ENCODE peak calls at places on chromosomes 5 and 9, in eight cellular contexts. One of them, this sample, is unnamed.
A peak's percentile ranks its signal among the peaks of the same experiment; 100 is the strongest.

GRCh38 chr5:6714221-6715041 is 1.2 kb downstream of the TENT4A start:
- DNase-seq in keratinocyte: no peak
- DNase-seq in GM23248: peak; percentile 69
- DNase-seq in SK-N-SH: peak; percentile 78
- DNase-seq in fibroblast of lung: peak; percentile 13
- DNase-seq in H9: no peak
- DNase-seq in MM.1S: peak; percentile 35
- DNase-seq in PC-9: no peak
- DNase-seq in this sample: peak; percentile 61

GRCh38 chr9:105438136-105438839 is 9.5 kb upstream of the FSD1L start:
- DNase-seq in keratinocyte: no peak
- DNase-seq in GM23248: peak; percentile 73
- DNase-seq in SK-N-SH: no peak
- DNase-seq in fibroblast of lung: peak; percentile 93
- DNase-seq in H9: no peak
- DNase-seq in MM.1S: no peak
- DNase-seq in PC-9: no peak
- DNase-seq in this sample: no peak

GRCh38 chr9:18849910-18850677 is 182.9 kb downstream of the SAXO1 start:
- DNase-seq in keratinocyte: no peak
- DNase-seq in GM23248: no peak
- DNase-seq in SK-N-SH: peak; percentile 42
- DNase-seq in fibroblast of lung: no peak
- DNase-seq in H9: no peak
- DNase-seq in MM.1S: no peak
- DNase-seq in PC-9: no peak
- DNase-seq in this sample: no peak

GRCh38 chr5:149677721-149678120 is 52.4 kb upstream of the PPARGC1B start:
- DNase-seq in keratinocyte: no peak
- DNase-seq in GM23248: no peak
- DNase-seq in SK-N-SH: no peak
- DNase-seq in fibroblast of lung: no peak
- DNase-seq in H9: no peak
- DNase-seq in MM.1S: no peak
- DNase-seq in PC-9: no peak
- DNase-seq in this sample: no peak

GRCh38 chr5:107293551-107293950 is 377.2 kb downstream of the EFNA5 start:
- DNase-seq in keratinocyte: no peak
- DNase-seq in GM23248: no peak
- DNase-seq in SK-N-SH: no peak
- DNase-seq in fibroblast of lung: peak; percentile 20
- DNase-seq in H9: no peak
- DNase-seq in MM.1S: no peak
- DNase-seq in PC-9: no peak
- DNase-seq in this sample: no peak

GRCh38 chr5:42974546-42974945 is 65.6 kb downstream of the ANXA2R start:
- DNase-seq in keratinocyte: no peak
- DNase-seq in GM23248: no peak
- DNase-seq in SK-N-SH: no peak
- DNase-seq in fibroblast of lung: peak; percentile 90
- DNase-seq in H9: no peak
- DNase-seq in MM.1S: no peak
- DNase-seq in PC-9: peak; percentile 60
- DNase-seq in this sample: no peak

GRCh38 chr5:120532835-120533234 is 68.7 kb downstream of the PRR16 start:
- DNase-seq in keratinocyte: no peak
- DNase-seq in GM23248: no peak
- DNase-seq in SK-N-SH: peak; percentile 25
- DNase-seq in fibroblast of lung: no peak
- DNase-seq in H9: peak; percentile 66
- DNase-seq in MM.1S: no peak
- DNase-seq in PC-9: no peak
- DNase-seq in this sample: no peak

GRCh38 chr9:130527651-130528310 is 51.6 kb upstream of the FUBP3 start:
- DNase-seq in keratinocyte: no peak
- DNase-seq in GM23248: no peak
- DNase-seq in SK-N-SH: peak; percentile 14
- DNase-seq in fibroblast of lung: no peak
- DNase-seq in H9: no peak
- DNase-seq in MM.1S: no peak
- DNase-seq in PC-9: no peak
- DNase-seq in this sample: no peak

GRCh38 chr5:43008369-43009158 is 31.6 kb downstream of the ANXA2R start:
- DNase-seq in keratinocyte: no peak
- DNase-seq in GM23248: peak; percentile 88
- DNase-seq in SK-N-SH: peak; percentile 73
- DNase-seq in fibroblast of lung: peak; percentile 93
- DNase-seq in H9: peak; percentile 90
- DNase-seq in MM.1S: peak; percentile 96
- DNase-seq in PC-9: peak; percentile 94
- DNase-seq in this sample: peak; percentile 95

GRCh38 chr5:56269216-56269927 is 36.2 kb upstream of the ANKRD55 start:
- DNase-seq in keratinocyte: no peak
- DNase-seq in GM23248: peak; percentile 83
- DNase-seq in SK-N-SH: peak; percentile 49
- DNase-seq in fibroblast of lung: peak; percentile 37
- DNase-seq in H9: peak; percentile 37
- DNase-seq in MM.1S: peak; percentile 73
- DNase-seq in PC-9: peak; percentile 60
- DNase-seq in this sample: peak; percentile 74

GRCh38 chr5:88660947-88661869 is 221.8 kb downstream of the MEF2C start:
- DNase-seq in keratinocyte: no peak
- DNase-seq in GM23248: peak; percentile 83
- DNase-seq in SK-N-SH: peak; percentile 98
- DNase-seq in fibroblast of lung: peak; percentile 99
- DNase-seq in H9: peak; percentile 99
- DNase-seq in MM.1S: peak; percentile 96
- DNase-seq in PC-9: peak; percentile 84
- DNase-seq in this sample: peak; percentile 95

GRCh38 chr5:26339576-26339975 is 698.8 kb downstream of the CDH9 start:
- DNase-seq in keratinocyte: no peak
- DNase-seq in GM23248: no peak
- DNase-seq in SK-N-SH: no peak
- DNase-seq in fibroblast of lung: no peak
- DNase-seq in H9: no peak
- DNase-seq in MM.1S: peak; percentile 24
- DNase-seq in PC-9: no peak
- DNase-seq in this sample: no peak

GRCh38 chr9:111375817-111376564 is 46.0 kb upstream of the OR2K2 start:
- DNase-seq in keratinocyte: no peak
- DNase-seq in GM23248: peak; percentile 20
- DNase-seq in SK-N-SH: no peak
- DNase-seq in fibroblast of lung: peak; percentile 2
- DNase-seq in H9: no peak
- DNase-seq in MM.1S: no peak
- DNase-seq in PC-9: peak; percentile 69
- DNase-seq in this sample: no peak

GRCh38 chr5:126594676-126595485 is at the start of gene ALDH7A1:
- DNase-seq in keratinocyte: peak; percentile 59
- DNase-seq in GM23248: peak; percentile 89
- DNase-seq in SK-N-SH: peak; percentile 93
- DNase-seq in fibroblast of lung: peak; percentile 95
- DNase-seq in H9: peak; percentile 99
- DNase-seq in MM.1S: no peak
- DNase-seq in PC-9: peak; percentile 84
- DNase-seq in this sample: no peak

GRCh38 chr5:134846641-134846960 is 833 bp downstream of the C5orf24 start:
- DNase-seq in keratinocyte: no peak
- DNase-seq in GM23248: peak; percentile 55
- DNase-seq in SK-N-SH: peak; percentile 30
- DNase-seq in fibroblast of lung: peak; percentile 33
- DNase-seq in H9: no peak
- DNase-seq in MM.1S: peak; percentile 27
- DNase-seq in PC-9: no peak
- DNase-seq in this sample: peak; percentile 66

GRCh38 chr5:73823508-73823925 is 197.5 kb downstream of the ARHGEF28 start:
- DNase-seq in keratinocyte: no peak
- DNase-seq in GM23248: peak; percentile 42
- DNase-seq in SK-N-SH: no peak
- DNase-seq in fibroblast of lung: peak; percentile 86
- DNase-seq in H9: no peak
- DNase-seq in MM.1S: no peak
- DNase-seq in PC-9: peak; percentile 70
- DNase-seq in this sample: no peak
- H3K4me2 ChIP-seq in keratinocyte: no peak overlapping the region
- H3K4me2 ChIP-seq in GM23248: peak overlapping the region; percentile 12
- H3K4me2 ChIP-seq in SK-N-SH: no peak overlapping the region
- H3K4me2 ChIP-seq in fibroblast of lung: no peak overlapping the region
- H3K4me2 ChIP-seq in H9: no peak overlapping the region
- H3K4me2 ChIP-seq in MM.1S: no peak overlapping the region
- H3K4me2 ChIP-seq in PC-9: peak overlapping the region; percentile 51
- H3K4me2 ChIP-seq in this sample: no peak overlapping the region

GRCh38 chr5:151274666-151275065 is 21.7 kb downstream of the GM2A start:
- DNase-seq in keratinocyte: no peak
- DNase-seq in GM23248: no peak
- DNase-seq in SK-N-SH: no peak
- DNase-seq in fibroblast of lung: no peak
- DNase-seq in H9: no peak
- DNase-seq in MM.1S: no peak
- DNase-seq in PC-9: peak; percentile 55
- DNase-seq in this sample: no peak
- H3K4me2 ChIP-seq in keratinocyte: no peak overlapping the region
- H3K4me2 ChIP-seq in GM23248: no peak overlapping the region
- H3K4me2 ChIP-seq in SK-N-SH: no peak overlapping the region
- H3K4me2 ChIP-seq in fibroblast of lung: no peak overlapping the region
- H3K4me2 ChIP-seq in H9: no peak overlapping the region
- H3K4me2 ChIP-seq in MM.1S: no peak overlapping the region
- H3K4me2 ChIP-seq in PC-9: no peak overlapping the region
- H3K4me2 ChIP-seq in this sample: no peak overlapping the region

DNA sequence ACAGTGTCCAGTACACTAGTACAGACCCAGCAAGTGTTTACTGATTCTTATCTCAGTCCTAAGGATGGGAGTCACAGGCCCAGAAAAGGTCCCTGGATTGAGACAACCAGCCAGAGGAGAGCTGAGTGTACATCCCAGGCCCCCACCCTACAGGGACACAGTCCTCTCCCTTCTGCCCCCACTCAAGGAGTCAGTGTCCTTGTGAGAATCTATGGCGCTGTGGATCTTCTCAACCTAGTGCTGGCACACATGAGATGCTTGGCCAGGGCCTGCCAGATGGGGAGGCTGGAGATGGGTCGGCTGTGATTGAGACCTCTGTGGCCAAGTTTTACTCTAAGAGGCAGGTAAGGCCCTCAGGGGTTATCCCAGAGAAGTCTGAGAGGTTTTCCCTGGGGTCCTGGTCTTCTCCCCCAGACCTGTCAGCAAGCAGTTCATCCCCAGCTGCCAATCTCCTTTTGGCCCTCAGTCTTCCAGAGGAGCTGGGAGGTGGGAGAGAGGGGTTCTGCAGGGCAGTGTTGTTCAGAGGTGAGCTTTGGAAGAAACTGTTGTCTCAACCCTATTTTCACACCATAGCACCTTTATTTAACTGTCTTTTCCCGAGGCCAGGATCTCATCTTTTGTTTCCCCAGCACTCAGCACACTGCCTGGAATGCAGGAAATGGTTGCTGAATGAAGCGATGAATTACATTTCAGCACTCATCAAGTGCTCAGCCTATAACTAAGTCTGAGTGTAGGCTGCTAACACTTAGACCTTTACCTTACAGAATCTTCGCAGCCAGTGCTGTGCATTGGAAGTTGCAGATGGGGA is 3.2 kb upstream of the NSD1 start:
- DNase-seq in keratinocyte: no peak
- DNase-seq in GM23248: peak; percentile 60
- DNase-seq in SK-N-SH: no peak
- DNase-seq in fibroblast of lung: peak; percentile 39
- DNase-seq in H9: no peak
- DNase-seq in MM.1S: no peak
- DNase-seq in PC-9: no peak
- DNase-seq in this sample: no peak
- H3K4me2 ChIP-seq in keratinocyte: peak overlapping the region; percentile 6
- H3K4me2 ChIP-seq in GM23248: no peak overlapping the region
- H3K4me2 ChIP-seq in SK-N-SH: peak overlapping the region; percentile 41
- H3K4me2 ChIP-seq in fibroblast of lung: no peak overlapping the region
- H3K4me2 ChIP-seq in H9: no peak overlapping the region
- H3K4me2 ChIP-seq in MM.1S: no peak overlapping the region
- H3K4me2 ChIP-seq in PC-9: no peak overlapping the region
- H3K4me2 ChIP-seq in this sample: no peak overlapping the region

DNA sequence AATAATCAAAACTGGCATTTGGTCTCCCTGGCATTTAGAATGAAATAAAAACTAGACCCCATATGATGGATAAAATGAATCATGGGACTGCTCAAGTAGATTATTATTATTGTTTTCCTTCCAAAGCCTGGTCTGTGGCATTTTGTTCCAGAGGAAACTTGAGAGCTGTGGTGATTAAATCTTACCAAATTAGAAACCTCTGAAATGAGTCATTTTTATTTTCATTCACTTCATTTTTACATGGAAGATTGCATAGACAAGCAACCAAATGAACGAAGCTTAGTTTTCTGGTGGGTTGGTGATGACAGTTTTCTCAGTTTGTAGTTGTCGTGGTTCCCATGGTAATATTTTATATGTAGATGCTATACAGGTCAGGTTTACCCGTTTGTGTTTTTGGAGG is 23.4 kb downstream of the PAM start:
- DNase-seq in keratinocyte: no peak
- DNase-seq in GM23248: peak; percentile 88
- DNase-seq in SK-N-SH: no peak
- DNase-seq in fibroblast of lung: peak; percentile 86
- DNase-seq in H9: no peak
- DNase-seq in MM.1S: no peak
- DNase-seq in PC-9: no peak
- DNase-seq in this sample: no peak
- H3K4me2 ChIP-seq in keratinocyte: no peak overlapping the region
- H3K4me2 ChIP-seq in GM23248: peak overlapping the region; percentile 74
- H3K4me2 ChIP-seq in SK-N-SH: peak overlapping the region; percentile 58
- H3K4me2 ChIP-seq in fibroblast of lung: no peak overlapping the region
- H3K4me2 ChIP-seq in H9: no peak overlapping the region
- H3K4me2 ChIP-seq in MM.1S: no peak overlapping the region
- H3K4me2 ChIP-seq in PC-9: no peak overlapping the region
- H3K4me2 ChIP-seq in this sample: no peak overlapping the region

DNA sequence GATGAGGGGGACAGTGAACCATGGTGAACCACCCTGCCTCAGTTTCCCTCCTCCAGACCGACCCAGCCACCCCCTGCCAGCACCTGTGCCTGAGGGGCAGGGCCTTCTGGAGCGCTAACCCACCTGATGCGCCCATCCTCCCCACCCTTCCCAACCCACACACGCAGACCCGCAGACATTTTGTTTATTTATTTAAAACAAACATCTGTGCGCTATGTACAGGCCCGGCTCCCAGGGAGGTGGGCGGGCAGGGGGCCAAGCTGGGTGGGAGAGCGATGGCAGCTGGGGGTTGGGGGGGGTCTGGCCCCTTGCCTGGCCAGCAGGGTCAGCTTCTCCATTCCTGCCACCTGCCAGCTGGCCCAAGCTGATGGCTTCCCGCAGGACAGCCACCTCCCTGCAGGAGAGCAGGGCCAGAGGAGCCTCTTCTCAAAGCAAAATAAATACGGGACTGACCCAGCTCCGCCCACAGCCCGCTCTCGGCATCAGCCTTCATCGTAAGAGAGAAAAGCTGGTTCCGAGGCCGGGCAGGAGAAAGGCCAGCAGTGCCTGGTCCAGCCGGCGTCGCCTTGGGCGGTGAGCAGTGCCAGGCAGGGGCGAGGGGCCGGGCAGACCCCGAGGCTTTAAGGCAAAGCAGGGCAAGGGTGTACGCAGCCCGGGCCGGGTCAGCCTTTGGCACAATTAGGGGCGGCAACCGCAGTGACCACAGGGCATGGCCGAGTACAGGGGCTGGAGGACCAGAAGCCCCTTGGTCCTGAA is 10.9 kb upstream of the CLIC3 start:
- DNase-seq in keratinocyte: no peak
- DNase-seq in GM23248: no peak
- DNase-seq in SK-N-SH: no peak
- DNase-seq in fibroblast of lung: no peak
- DNase-seq in H9: no peak
- DNase-seq in MM.1S: no peak
- DNase-seq in PC-9: no peak
- DNase-seq in this sample: no peak
- H3K4me2 ChIP-seq in keratinocyte: no peak overlapping the region
- H3K4me2 ChIP-seq in GM23248: no peak overlapping the region
- H3K4me2 ChIP-seq in SK-N-SH: no peak overlapping the region
- H3K4me2 ChIP-seq in fibroblast of lung: no peak overlapping the region
- H3K4me2 ChIP-seq in H9: no peak overlapping the region
- H3K4me2 ChIP-seq in MM.1S: no peak overlapping the region
- H3K4me2 ChIP-seq in PC-9: no peak overlapping the region
- H3K4me2 ChIP-seq in this sample: no peak overlapping the region

This sample was measured in Karpas-422.